ENCODE peak calls at places on chromosomes 12 and 14, in four cellular contexts. One of them, this sample, is unnamed.

GRCh38 chr12:103800252-103800771 is 40.7 kb downstream of the NT5DC3 start:
- DNase-seq in transverse colon: peak; percentile 33
- DNase-seq in left lung: no peak
- DNase-seq in ovary: peak; percentile 70
- DNase-seq in this sample: no peak

GRCh38 chr14:24087004-24087403 is 7.1 kb upstream of the PCK2 start:
- DNase-seq in transverse colon: no peak
- DNase-seq in ovary: no peak
- DNase-seq in left lung: no peak
- DNase-seq in this sample: no peak

GRCh38 chr14:61219256-61219655 is 61.9 kb downstream of the TMEM30B start:
- DNase-seq in transverse colon: no peak
- DNase-seq in left lung: no peak
- DNase-seq in ovary: no peak
- DNase-seq in this sample: no peak

GRCh38 chr12:58920102-58920955 is at the start of gene LRIG3:
- DNase-seq in left lung: peak; percentile 90
- DNase-seq in ovary: peak; percentile 94
- DNase-seq in transverse colon: peak; percentile 88
- DNase-seq in this sample: no peak

GRCh38 chr12:25386823-25387134 is 136.1 kb upstream of the KRAS start:
- DNase-seq in transverse colon: peak; percentile 25
- DNase-seq in left lung: no peak
- DNase-seq in ovary: peak; percentile 39
- DNase-seq in this sample: no peak

GRCh38 chr12:100574262-100575074 is 984 bp downstream of the GAS2L3 start:
- DNase-seq in transverse colon: no peak
- DNase-seq in ovary: peak; percentile 33
- DNase-seq in left lung: no peak
- DNase-seq in this sample: no peak

GRCh38 chr12:3490848-3491382 is at the start of gene PRMT8:
- DNase-seq in left lung: no peak
- DNase-seq in transverse colon: no peak
- DNase-seq in ovary: no peak
- DNase-seq in this sample: no peak

GRCh38 chr12:124481257-124481750 is 86.1 kb downstream of the NCOR2 start:
- DNase-seq in ovary: peak; percentile 40
- DNase-seq in transverse colon: no peak
- DNase-seq in left lung: peak; percentile 70
- DNase-seq in this sample: no peak

GRCh38 chr14:101076451-101077220 is 173.1 kb upstream of the RTL1 start:
- DNase-seq in ovary: no peak
- DNase-seq in left lung: peak; percentile 53
- DNase-seq in transverse colon: no peak
- DNase-seq in this sample: peak; percentile 5

GRCh38 chr14:54814076-54814475 is 88.5 kb downstream of the GCH1 start:
- DNase-seq in transverse colon: no peak
- DNase-seq in left lung: no peak
- DNase-seq in ovary: no peak
- DNase-seq in this sample: no peak

GRCh38 chr14:81980601-81981310 is 447.1 kb upstream of the SEL1L start:
- DNase-seq in ovary: no peak
- DNase-seq in left lung: no peak
- DNase-seq in transverse colon: no peak
- DNase-seq in this sample: no peak

GRCh38 chr14:25406818-25407217 is 356.9 kb upstream of the STXBP6 start:
- DNase-seq in left lung: no peak
- DNase-seq in transverse colon: peak; percentile 41
- DNase-seq in ovary: no peak
- DNase-seq in this sample: no peak

GRCh38 chr12:40033260-40033649 is 72.6 kb downstream of the SLC2A13 start:
- DNase-seq in ovary: no peak
- DNase-seq in left lung: no peak
- DNase-seq in transverse colon: peak; percentile 67
- DNase-seq in this sample: no peak

GRCh38 chr12:120229583-120230325 is 28.8 kb upstream of the RPLP0 start:
- DNase-seq in ovary: no peak
- DNase-seq in left lung: peak; percentile 47
- DNase-seq in transverse colon: peak; percentile 56
- DNase-seq in this sample: no peak

GRCh38 chr14:99316281-99317163 is 44.5 kb upstream of the BCL11B start:
- DNase-seq in transverse colon: peak; percentile 87
- DNase-seq in left lung: no peak
- DNase-seq in ovary: no peak
- DNase-seq in this sample: no peak

GRCh38 chr12:15049456-15050153 is 76.8 kb downstream of the PDE6H start:
- DNase-seq in ovary: no peak
- DNase-seq in left lung: no peak
- DNase-seq in transverse colon: no peak
- DNase-seq in this sample: no peak

GRCh38 chr14:68285421-68286179 is 466.0 kb downstream of the RAD51B start:
- DNase-seq in left lung: no peak
- DNase-seq in ovary: no peak
- DNase-seq in transverse colon: peak; percentile 23
- DNase-seq in this sample: peak; percentile 48

GRCh38 chr12:22299294-22299912 is 35.1 kb downstream of the ST8SIA1 start:
- DNase-seq in transverse colon: no peak
- DNase-seq in left lung: no peak
- DNase-seq in ovary: no peak
- DNase-seq in this sample: no peak

GRCh38 chr12:122994140-122994675 is 13.7 kb downstream of the ARL6IP4 start:
- DNase-seq in transverse colon: no peak
- DNase-seq in ovary: no peak
- DNase-seq in left lung: peak; percentile 42
- DNase-seq in this sample: no peak

GRCh38 chr14:104128981-104129380 is 9.4 kb upstream of the KIF26A start:
- DNase-seq in transverse colon: no peak
- DNase-seq in left lung: no peak
- DNase-seq in ovary: no peak
- DNase-seq in this sample: no peak

GRCh38 chr12:53623986-53624385 is 2.2 kb downstream of the ATF7 start:
- DNase-seq in left lung: no peak
- DNase-seq in transverse colon: no peak
- DNase-seq in ovary: no peak
- DNase-seq in this sample: no peak

DNA sequence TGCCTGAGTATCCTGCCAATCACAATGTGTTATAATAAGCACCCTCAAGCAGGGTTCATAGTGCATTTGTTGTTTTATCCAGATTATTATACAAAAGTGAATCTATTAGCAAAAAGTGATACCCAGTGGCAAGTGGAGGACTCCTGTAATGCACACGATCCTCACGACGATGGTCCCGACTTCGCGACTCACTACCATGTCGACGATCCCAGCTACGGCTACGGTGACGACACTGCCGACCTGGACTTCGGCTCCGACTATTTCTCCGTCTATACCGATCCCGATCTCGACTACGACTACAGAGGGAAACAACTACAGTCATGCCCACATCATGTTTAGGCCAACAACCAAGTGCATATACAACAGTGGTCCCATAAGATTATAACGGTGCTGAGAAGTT is 12.9 kb downstream of the RBM23 start:
- DNase-seq in ovary: no peak
- DNase-seq in transverse colon: no peak
- DNase-seq in left lung: no peak
- DNase-seq in this sample: no peak
- H3K27ac ChIP-seq in ovary: no peak overlapping the region
- H3K27ac ChIP-seq in transverse colon: no peak overlapping the region
- H3K27ac ChIP-seq in left lung: no peak overlapping the region
- H3K27ac ChIP-seq in this sample: no peak overlapping the region

GRCh38 chr14:95318399-95318834 is 1.3 kb downstream of the CLMN start:
- DNase-seq in transverse colon: peak; percentile 36
- DNase-seq in left lung: no peak
- DNase-seq in ovary: no peak
- DNase-seq in this sample: no peak

GRCh38 chr14:95317817-95318343 is 1.8 kb downstream of the CLMN start:
- DNase-seq in ovary: no peak
- DNase-seq in left lung: no peak
- DNase-seq in transverse colon: no peak
- DNase-seq in this sample: no peak

GRCh38 chr14:95319312-95320075 is at the start of gene CLMN:
- DNase-seq in ovary: peak; percentile 55
- DNase-seq in left lung: peak; percentile 85
- DNase-seq in transverse colon: peak; percentile 61
- DNase-seq in this sample: peak; percentile 65

GRCh38 chr14:95320076-95320895 is 578 bp upstream of the CLMN start:
- DNase-seq in left lung: no peak
- DNase-seq in ovary: peak; percentile 57
- DNase-seq in transverse colon: no peak
- DNase-seq in this sample: no peak

DNA sequence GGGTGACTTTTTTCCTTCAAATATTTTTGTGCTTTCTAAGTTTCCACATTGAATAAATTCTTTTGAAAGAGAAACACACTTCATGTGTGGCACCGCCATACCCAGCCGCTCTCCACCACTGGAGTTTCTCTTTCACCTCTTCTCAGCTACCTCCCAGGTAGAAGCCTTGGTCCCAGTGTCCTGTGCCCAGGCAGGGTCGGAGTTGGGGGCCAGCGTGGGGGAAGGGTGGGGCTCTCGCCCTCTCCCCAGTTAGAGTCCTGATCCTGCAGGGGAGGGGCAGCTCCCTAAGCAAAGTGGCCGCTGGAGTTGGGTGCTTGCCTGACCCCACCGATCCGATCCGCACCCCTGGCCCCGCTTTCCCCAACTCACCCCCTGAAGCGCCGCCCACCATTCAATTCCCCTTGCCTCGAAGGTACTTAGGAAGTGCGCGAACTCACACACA is 817 bp downstream of the CLMN start:
- DNase-seq in left lung: no peak
- DNase-seq in ovary: peak; percentile 26
- DNase-seq in transverse colon: no peak
- DNase-seq in this sample: no peak
- H3K4me3 ChIP-seq in left lung: peak overlapping the region; percentile 75
- H3K4me3 ChIP-seq in ovary: peak overlapping the region; percentile 88
- H3K4me3 ChIP-seq in transverse colon: peak overlapping the region; percentile 59
- H3K4me3 ChIP-seq in this sample: peak overlapping the region; percentile 69

GRCh38 chr14:91394105-91395081 is 23.2 kb downstream of the CCDC88C start:
- DNase-seq in transverse colon: no peak
- DNase-seq in left lung: no peak
- DNase-seq in ovary: no peak
- DNase-seq in this sample: no peak

GRCh38 chr14:91398192-91398591 is 19.4 kb downstream of the CCDC88C start:
- DNase-seq in left lung: no peak
- DNase-seq in ovary: no peak
- DNase-seq in transverse colon: no peak
- DNase-seq in this sample: no peak

GRCh38 chr14:91396959-91397815 is 20.4 kb downstream of the CCDC88C start:
- DNase-seq in left lung: peak; percentile 84
- DNase-seq in transverse colon: peak; percentile 88
- DNase-seq in ovary: no peak
- DNase-seq in this sample: peak; percentile 81

GRCh38 chr14:91395466-91395865 is 22.2 kb downstream of the CCDC88C start:
- DNase-seq in transverse colon: no peak
- DNase-seq in left lung: no peak
- DNase-seq in ovary: no peak
- DNase-seq in this sample: no peak

GRCh38 chr14:91395998-91396660 is 21.5 kb downstream of the CCDC88C start:
- DNase-seq in ovary: no peak
- DNase-seq in transverse colon: peak; percentile 59
- DNase-seq in left lung: no peak
- DNase-seq in this sample: no peak
- H3K4me1 ChIP-seq in ovary: no peaks in the 10 kb centered on the region
- H3K4me1 ChIP-seq in transverse colon: peaks cover 53% of the 10 kb centered on the region
- H3K4me1 ChIP-seq in left lung: peaks cover 89% of the 10 kb centered on the region
- H3K4me1 ChIP-seq in this sample: peaks cover 93% of the 10 kb centered on the region

DNA sequence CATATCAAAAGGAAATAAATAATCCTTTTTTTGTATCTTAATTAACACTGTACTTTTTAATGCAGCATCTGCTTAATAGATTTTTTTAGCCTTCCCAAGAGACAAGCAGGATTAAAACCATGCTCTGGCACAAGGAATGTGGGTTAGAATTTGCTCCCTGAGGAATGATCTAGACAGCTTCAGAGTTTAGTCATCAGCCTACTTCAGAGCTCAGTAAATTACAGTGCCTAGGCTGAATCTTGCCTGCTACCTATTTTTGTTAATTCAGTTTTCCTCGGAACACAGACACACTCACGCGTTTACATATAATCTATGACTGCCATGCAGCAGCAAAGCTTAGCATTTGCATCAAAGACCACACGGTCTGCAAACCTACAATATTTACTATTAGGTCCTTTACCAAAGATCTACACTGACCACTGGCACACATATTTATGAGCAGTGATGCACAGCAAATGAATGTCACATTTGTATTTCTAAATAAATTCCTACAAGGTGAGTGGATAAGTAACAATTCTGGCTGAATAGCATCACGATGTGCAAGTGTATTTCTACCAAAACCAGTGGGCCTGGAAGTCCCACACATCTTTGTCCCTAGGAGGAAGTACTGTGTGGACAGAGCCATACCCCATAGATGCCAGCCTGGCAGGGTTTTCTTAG is 309.8 kb upstream of the TMEM132C start:
- DNase-seq in transverse colon: no peak
- DNase-seq in left lung: no peak
- DNase-seq in ovary: no peak
- DNase-seq in this sample: no peak
- H3K27ac ChIP-seq in transverse colon: no peak overlapping the region
- H3K27ac ChIP-seq in left lung: no peak overlapping the region
- H3K27ac ChIP-seq in ovary: no peak overlapping the region
- H3K27ac ChIP-seq in this sample: no peak overlapping the region

GRCh38 chr12:50017047-50017446 is 8.2 kb downstream of the RACGAP1 start:
- DNase-seq in transverse colon: peak; percentile 47
- DNase-seq in ovary: peak; percentile 59
- DNase-seq in left lung: no peak
- DNase-seq in this sample: no peak
- H3K4me3 ChIP-seq in transverse colon: no peak overlapping the region
- H3K4me3 ChIP-seq in ovary: no peak overlapping the region
- H3K4me3 ChIP-seq in left lung: no peak overlapping the region
- H3K4me3 ChIP-seq in this sample: no peak overlapping the region

GRCh38 chr14:22497144-22497423 is 91.9 kb downstream of the DAD1 start:
- DNase-seq in transverse colon: no peak
- DNase-seq in ovary: no peak
- DNase-seq in left lung: no peak
- DNase-seq in this sample: no peak
- H3K4me1 ChIP-seq in transverse colon: no peaks in the 10 kb centered on the region
- H3K4me1 ChIP-seq in ovary: no peaks in the 10 kb centered on the region
- H3K4me1 ChIP-seq in left lung: no peaks in the 10 kb centered on the region
- H3K4me1 ChIP-seq in this sample: peaks cover 9% of the 10 kb centered on the region

GRCh38 chr12:30417697-30418231 is 277.9 kb downstream of the IPO8 start:
- DNase-seq in left lung: no peak
- DNase-seq in transverse colon: peak; percentile 8
- DNase-seq in ovary: no peak
- DNase-seq in this sample: no peak
- H3K27ac ChIP-seq in left lung: no peak overlapping the region
- H3K27ac ChIP-seq in transverse colon: no peak overlapping the region
- H3K27ac ChIP-seq in ovary: no peak overlapping the region
- H3K27ac ChIP-seq in this sample: no peak overlapping the region